ENCODE peak calls at places on chromosome 22, in five cellular contexts. C, Q, K, V and P are unnamed samples.

GRCh38 chr22:50185384-50186087 is at the start of gene TRABD:
- DNase-seq in C (peak), Q (peak), K (peak), V (peak), P (peak)

GRCh38 chr22:50030315-50031188 is 18.0 kb upstream of the IL17REL start:
- DNase-seq in C (peak), Q (peak), K (peak), V (peak), P (peak)

GRCh38 chr22:39236321-39237275 is 8.2 kb downstream of the PDGFB start:
- DNase-seq in C (peak), Q (no peak), K (peak), V (peak), P (no peak)

GRCh38 chr22:46963672-46964545 is 201.5 kb downstream of the TBC1D22A start:
- DNase-seq in C (no peak), Q (no peak), K (peak), V (no peak), P (no peak)

GRCh38 chr22:33923660-33924246 is 3.5 kb upstream of the LARGE1 start:
- DNase-seq in C (peak), Q (peak), K (peak), V (peak), P (peak)

GRCh38 chr22:44404341-44405020 is 91.7 kb upstream of the SHISAL1 start:
- DNase-seq in C (no peak), Q (no peak), K (no peak), V (no peak), P (no peak)

GRCh38 chr22:20115691-20116375 is at the start of gene RANBP1:
- DNase-seq in C (no peak), Q (no peak), K (no peak), V (no peak), P (no peak)

GRCh38 chr22:35205956-35206355 is 51.3 kb upstream of the HMGXB4 start:
- DNase-seq in C (no peak), Q (no peak), K (no peak), V (no peak), P (no peak)

GRCh38 chr22:19625331-19626041 is 88.8 kb upstream of the SEPTIN5 start:
- DNase-seq in C (no peak), Q (no peak), K (no peak), V (no peak), P (no peak)

GRCh38 chr22:45254789-45255261 is 14.1 kb upstream of the KIAA0930 start:
- DNase-seq in C (no peak), Q (no peak), K (no peak), V (no peak), P (no peak)

GRCh38 chr22:39297490-39298193 is 21.8 kb downstream of the RPL3 start:
- DNase-seq in C (peak), Q (no peak), K (peak), V (peak), P (peak)

GRCh38 chr22:50186789-50187523 is 1.2 kb downstream of the TRABD start:
- DNase-seq in C (peak), Q (no peak), K (peak), V (peak), P (no peak)

GRCh38 chr22:17098379-17098819 is 13.6 kb downstream of the IL17RA start:
- DNase-seq in C (no peak), Q (no peak), K (no peak), V (no peak), P (no peak)

GRCh38 chr22:50218996-50219727 is 18.4 kb downstream of the SELENOO start:
- DNase-seq in C (no peak), Q (peak), K (peak), V (peak), P (peak)

GRCh38 chr22:49930596-49931412 is 12.4 kb downstream of the CRELD2 start:
- DNase-seq in C (peak), Q (no peak), K (peak), V (peak), P (peak)

GRCh38 chr22:33443688-33444087 is 385.5 kb upstream of the SYN3 start:
- DNase-seq in C (no peak), Q (no peak), K (no peak), V (no peak), P (no peak)

GRCh38 chr22:20418211-20418788 is 19.3 kb downstream of the SCARF2 start:
- DNase-seq in C (peak), Q (peak), K (peak), V (peak), P (peak)

GRCh38 chr22:26979294-26979693 is 321.9 kb downstream of the MIAT start:
- DNase-seq in C (no peak), Q (no peak), K (no peak), V (no peak), P (no peak)

GRCh38 chr22:46641829-46642266 is 21.7 kb downstream of the GRAMD4 start:
- DNase-seq in C (no peak), Q (no peak), K (no peak), V (no peak), P (no peak)

GRCh38 chr22:39773976-39774539 is 119.5 kb downstream of the ENTHD1 start:
- DNase-seq in C (peak), Q (no peak), K (no peak), V (peak), P (no peak)

GRCh38 chr22:36383110-36383581 is 4.6 kb downstream of the MYH9 start:
- DNase-seq in C (peak), Q (no peak), K (peak), V (peak), P (peak)

GRCh38 chr22:26484360-26484706 is 656 bp downstream of the SRRD start:
- DNase-seq in C (no peak), Q (no peak), K (no peak), V (no peak), P (no peak)

GRCh38 chr22:33573479-33573878 is 346.8 kb downstream of the LARGE1 start:
- DNase-seq in C (no peak), Q (no peak), K (no peak), V (no peak), P (no peak)

GRCh38 chr22:50169774-50170341 is 673 bp upstream of the PANX2 start:
- DNase-seq in C (no peak), Q (no peak), K (peak), V (no peak), P (no peak)

GRCh38 chr22:44710474-44711235 is 8.7 kb downstream of the PRR5 start:
- DNase-seq in C (peak), Q (no peak), K (peak), V (peak), P (no peak)

GRCh38 chr22:26471522-26471921 is 12.1 kb downstream of the HPS4 start:
- DNase-seq in C (no peak), Q (no peak), K (peak), V (no peak), P (no peak)

GRCh38 chr22:19177164-19178064 is 1.1 kb downstream of the SLC25A1 start:
- DNase-seq in C (no peak), Q (no peak), K (no peak), V (no peak), P (no peak)

GRCh38 chr22:28074526-28074925 is 155.5 kb upstream of the PITPNB start:
- DNase-seq in C (no peak), Q (no peak), K (no peak), V (no peak), P (no peak)

GRCh38 chr22:50173221-50173982 is 2.9 kb downstream of the PANX2 start:
- DNase-seq in C (peak), Q (no peak), K (no peak), V (peak), P (no peak)

GRCh38 chr22:23256986-23257888 is 76.9 kb downstream of the BCR start:
- DNase-seq in C (no peak), Q (no peak), K (peak), V (peak), P (no peak)

GRCh38 chr22:25902402-25902801 is 160.4 kb downstream of the MYO18B start:
- DNase-seq in C (no peak), Q (no peak), K (no peak), V (no peak), P (no peak)

GRCh38 chr22:17501679-17502285 is 61.5 kb upstream of the SLC25A18 start:
- DNase-seq in C (no peak), Q (no peak), K (no peak), V (peak), P (no peak)

GRCh38 chr22:36293606-36294292 is 40.8 kb downstream of the APOL1 start:
- DNase-seq in C (no peak), Q (no peak), K (no peak), V (no peak), P (no peak)

GRCh38 chr22:36156515-36157419 is 3.8 kb downstream of the APOL3 start:
- DNase-seq in C (peak), Q (no peak), K (peak), V (peak), P (peak)

GRCh38 chr22:28373841-28374240 is 305.8 kb downstream of the TTC28 start:
- DNase-seq in C (no peak), Q (no peak), K (no peak), V (no peak), P (no peak)

GRCh38 chr22:26172389-26172990 is 3.2 kb downstream of the SEZ6L start:
- DNase-seq in C (no peak), Q (peak), K (no peak), V (peak), P (no peak)

GRCh38 chr22:19921544-19922081 is 20.0 kb upstream of the COMT start:
- DNase-seq in C (no peak), Q (no peak), K (no peak), V (no peak), P (no peak)

GRCh38 chr22:27318516-27318915 is 483.0 kb downstream of the MN1 start:
- DNase-seq in C (no peak), Q (no peak), K (no peak), V (peak), P (no peak)

GRCh38 chr22:17871726-17872458 is 97.6 kb upstream of the BID start:
- DNase-seq in C (no peak), Q (no peak), K (no peak), V (no peak), P (no peak)

GRCh38 chr22:24542641-24543040 is 12.3 kb downstream of the GUCD1 start:
- DNase-seq in C (no peak), Q (no peak), K (peak), V (no peak), P (peak)
- TF ChIP-seq POLR2A in C (no peak), Q (no peak), K (no peak), V (no peak), P (no peak)

GRCh38 chr22:30206964-30207363 is 39.6 kb downstream of the LIF start:
- DNase-seq in C (no peak), Q (no peak), K (peak), V (no peak), P (peak)

GRCh38 chr22:30210235-30210831 is 36.2 kb downstream of the LIF start:
- DNase-seq in C (no peak), Q (no peak), K (peak), V (no peak), P (peak)

GRCh38 chr22:30208631-30209603 is 37.6 kb downstream of the LIF start:
- DNase-seq in C (no peak), Q (no peak), K (peak), V (peak), P (no peak)

GRCh38 chr22:30211124-30211820 is 35.3 kb downstream of the LIF start:
- DNase-seq in C (no peak), Q (no peak), K (no peak), V (no peak), P (no peak)

DNA sequence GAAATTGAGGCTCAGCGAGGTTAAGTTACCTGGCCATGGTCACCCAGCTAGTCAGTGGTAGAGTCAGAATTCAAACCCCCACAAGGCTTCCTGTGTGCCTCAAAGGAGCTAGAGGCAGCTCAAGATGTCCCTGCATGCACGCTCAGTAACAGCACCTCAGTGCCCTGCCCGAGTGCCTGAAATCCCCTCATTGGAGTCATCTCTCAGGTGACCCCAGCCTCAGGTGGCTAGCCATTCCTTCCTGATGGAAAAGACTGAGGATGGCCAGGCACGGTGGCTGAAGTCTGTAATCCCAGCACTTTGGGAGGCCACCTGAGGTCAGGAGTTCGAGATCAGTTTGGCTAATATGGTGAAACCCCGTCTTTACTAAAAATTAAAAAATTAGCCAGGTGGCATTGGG is 36.9 kb downstream of the LIF start:
- DNase-seq in C (no peak), Q (no peak), K (no peak), V (no peak), P (no peak)
- H3K27ac ChIP-seq in C (peak), Q (no peak), K (peak), V (peak), P (peak)

DNA sequence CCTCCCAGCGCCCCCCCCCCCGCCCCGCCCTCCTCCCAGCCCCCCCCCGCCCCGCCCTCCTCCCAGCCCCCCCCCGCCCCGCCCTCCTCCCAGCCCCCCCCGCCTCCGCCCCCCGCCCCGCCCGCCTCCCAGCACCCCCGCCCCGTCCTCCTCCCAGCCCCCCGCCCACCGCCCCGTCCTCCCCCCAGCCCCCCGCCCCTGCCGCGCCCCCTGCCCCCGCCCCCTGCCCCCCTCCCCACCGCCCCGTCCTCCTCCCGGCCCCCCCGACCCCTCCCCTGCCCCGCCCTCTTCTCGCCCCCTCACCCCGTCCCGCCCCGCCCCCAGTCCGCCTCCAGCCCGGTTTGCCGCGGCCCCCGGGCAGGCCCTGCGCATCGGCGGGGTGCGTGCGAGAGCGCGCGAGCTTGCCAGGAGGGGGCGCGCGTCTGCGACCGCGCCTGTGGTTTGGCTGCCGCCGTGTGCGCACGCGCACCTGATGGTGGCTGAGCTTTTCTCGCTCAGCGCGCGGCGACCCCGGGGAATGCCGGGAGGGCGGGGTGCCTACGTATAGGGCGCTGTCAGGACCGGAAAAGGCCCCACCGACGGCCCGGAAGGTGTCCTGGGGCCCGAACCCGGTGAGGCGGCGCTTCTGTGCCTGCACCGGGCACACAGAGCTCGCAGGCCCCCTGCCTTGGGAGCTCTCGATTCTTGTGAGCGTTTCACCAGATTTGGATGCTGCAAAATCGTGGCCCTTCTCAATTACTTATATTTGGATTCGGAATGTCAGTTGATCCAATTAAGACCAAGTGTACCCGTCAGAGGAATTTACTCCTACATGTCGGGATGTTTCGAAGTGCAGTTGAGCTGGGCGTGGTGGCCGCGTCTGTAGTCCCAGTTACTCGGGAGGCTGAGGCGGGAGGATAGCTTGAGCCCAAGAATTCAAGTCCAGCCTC is 501 bp upstream of the TTLL12 start:
- DNase-seq in C (peak), Q (peak), K (peak), V (peak), P (peak)
- TF ChIP-seq POLR2A in C (peak), Q (peak), K (no peak), V (peak), P (no peak)

GRCh38 chr22:37748659-37749058 is 51.8 kb downstream of the TRIOBP start:
- DNase-seq in C (no peak), Q (no peak), K (no peak), V (no peak), P (no peak)
- H3K27ac ChIP-seq in C (peak), Q (no peak), K (peak), V (peak), P (peak)

GRCh38 chr22:21972806-21973205 is 9.8 kb downstream of the TOP3B start:
- DNase-seq in C (no peak), Q (no peak), K (no peak), V (no peak), P (no peak)
- TF ChIP-seq POLR2A in C (no peak), Q (no peak), K (no peak), V (no peak), P (no peak)

DNA sequence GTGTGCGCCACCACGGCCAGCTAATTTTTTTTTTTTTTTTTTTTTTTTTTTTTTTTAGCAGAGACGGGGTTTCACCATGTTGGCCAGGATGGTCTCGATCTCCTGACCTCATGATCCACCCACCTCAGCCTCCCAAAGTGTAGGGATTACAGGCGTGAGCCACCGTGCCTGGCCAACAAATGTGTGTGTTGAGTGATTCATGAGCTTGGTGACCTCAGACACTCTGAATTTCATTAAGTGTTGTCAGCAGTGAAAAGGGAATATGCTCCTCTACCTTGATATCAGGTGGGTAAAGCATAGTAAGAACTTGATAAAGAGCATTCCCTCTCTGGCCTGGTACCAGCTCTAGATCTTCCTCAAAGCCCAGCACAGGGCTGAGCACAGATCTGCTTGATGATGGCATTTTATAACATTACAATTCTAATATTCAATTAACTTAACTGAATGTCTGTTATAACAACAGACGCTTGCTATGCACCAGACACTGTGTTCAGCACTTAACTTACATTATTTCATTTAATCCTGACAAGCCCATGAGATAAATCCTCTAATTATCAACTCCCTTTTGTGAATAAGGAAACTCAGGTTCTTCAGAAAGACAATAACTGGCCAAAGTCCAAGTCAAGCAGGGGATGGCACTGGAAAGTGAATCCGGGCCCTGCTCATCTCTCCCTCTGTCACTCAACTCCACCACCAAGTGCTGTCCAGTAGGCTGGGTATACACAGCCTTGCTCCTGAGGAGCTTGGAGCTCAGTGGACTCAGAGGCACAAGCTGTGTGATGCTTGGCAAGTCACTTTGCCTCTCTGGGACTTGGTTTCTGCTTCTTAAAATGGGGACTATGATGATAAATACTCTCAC is 13.0 kb downstream of the TBC1D10A start:
- DNase-seq in C (no peak), Q (no peak), K (no peak), V (no peak), P (no peak)
- H3K27ac ChIP-seq in C (peak), Q (no peak), K (peak), V (peak), P (peak)

DNA sequence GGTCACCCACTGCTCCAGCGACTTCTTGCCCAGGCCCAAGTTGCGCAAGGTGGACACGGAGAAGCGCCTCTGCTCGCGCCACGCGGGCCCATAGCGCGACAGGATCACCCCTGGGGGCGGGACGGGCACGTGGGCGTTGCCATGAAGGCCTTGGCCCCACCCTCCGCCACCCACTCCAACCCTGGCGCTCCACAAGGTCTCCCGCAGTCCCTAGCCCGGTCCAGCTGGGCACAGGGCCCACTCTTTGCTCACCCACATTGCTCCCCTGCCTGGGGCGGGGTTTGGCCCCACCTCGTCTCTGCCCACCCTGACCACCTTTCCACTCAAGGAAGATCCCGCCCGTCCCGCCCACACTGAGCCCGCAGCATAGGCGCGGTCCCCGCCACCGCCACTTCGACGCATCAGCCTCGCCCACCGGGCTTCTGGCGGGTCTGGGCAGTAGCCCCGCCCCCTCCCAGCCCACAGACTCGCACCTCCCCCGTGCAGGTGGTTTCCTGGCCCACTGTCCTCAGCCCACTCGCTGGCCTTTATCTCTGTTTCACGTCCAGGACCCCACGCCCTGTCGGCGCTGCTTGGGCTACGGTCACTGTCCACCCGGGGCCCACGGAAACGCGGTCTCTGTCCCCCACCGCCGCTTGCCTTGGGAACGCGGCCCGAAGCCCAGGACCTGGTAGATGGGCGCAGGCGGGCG is 12.3 kb upstream of the CYP2D6 start:
- DNase-seq in C (no peak), Q (no peak), K (no peak), V (no peak), P (no peak)
- TF ChIP-seq POLR2A in C (no peak), Q (no peak), K (no peak), V (no peak), P (no peak)

DNA sequence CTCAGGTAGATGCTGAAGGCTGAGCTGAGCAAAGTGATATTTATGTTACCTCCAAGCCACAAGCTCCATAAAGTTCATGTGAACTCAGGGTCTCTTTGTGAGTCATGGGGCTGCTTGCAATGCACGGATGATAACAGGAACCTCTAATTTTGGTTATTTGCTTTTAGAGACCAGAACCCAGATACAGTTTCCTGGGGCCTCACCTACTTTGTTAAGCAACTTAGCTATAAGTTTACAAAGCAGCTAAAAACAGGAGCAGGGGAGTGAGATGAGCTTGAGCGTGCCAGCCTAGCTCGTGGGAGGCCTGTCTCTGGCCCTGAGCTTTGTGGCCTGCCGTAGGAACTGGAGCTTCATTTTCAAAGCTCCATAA is 29.2 kb downstream of the SREBF2 start:
- DNase-seq in C (peak), Q (no peak), K (no peak), V (no peak), P (no peak)
- H3K27ac ChIP-seq in C (peak), Q (no peak), K (peak), V (peak), P (peak)

GRCh38 chr22:48832592-48832991 is 995.1 kb downstream of the BRD1 start:
- DNase-seq in C (no peak), Q (no peak), K (no peak), V (no peak), P (no peak)
- TF ChIP-seq POLR2A in C (no peak), Q (no peak), K (no peak), V (no peak), P (no peak)

GRCh38 chr22:38075105-38075825 is 8.7 kb downstream of the SLC16A8 start:
- DNase-seq in C (no peak), Q (no peak), K (no peak), V (no peak), P (no peak)
- H3K27ac ChIP-seq in C (no peak), Q (no peak), K (no peak), V (no peak), P (no peak)